ENCODE peak calls at places on chromosomes 13 and 19, in eight cellular contexts. One of them, this sample, is unnamed.

GRCh38 chr13:21703846-21704245 is 33.0 kb downstream of the FGF9 start:
- DNase-seq in coronary artery: no peak
- DNase-seq in gastrocnemius medialis: no peak
- DNase-seq in esophagus muscularis mucosa: no peak
- DNase-seq in heart right ventricle: no peak
- DNase-seq in uterus: no peak
- DNase-seq in breast epithelium: no peak
- DNase-seq in right cardiac atrium: no peak
- DNase-seq in this sample: no peak

GRCh38 chr13:35349673-35350278 is 126.7 kb downstream of the MAB21L1 start:
- DNase-seq in gastrocnemius medialis: peak
- DNase-seq in esophagus muscularis mucosa: no peak
- DNase-seq in heart right ventricle: no peak
- DNase-seq in coronary artery: no peak
- DNase-seq in uterus: no peak
- DNase-seq in breast epithelium: no peak
- DNase-seq in right cardiac atrium: no peak
- DNase-seq in this sample: no peak

GRCh38 chr13:30235206-30235605 is 72.1 kb downstream of the KATNAL1 start:
- DNase-seq in right cardiac atrium: no peak
- DNase-seq in breast epithelium: no peak
- DNase-seq in heart right ventricle: no peak
- DNase-seq in gastrocnemius medialis: no peak
- DNase-seq in esophagus muscularis mucosa: no peak
- DNase-seq in coronary artery: no peak
- DNase-seq in uterus: no peak
- DNase-seq in this sample: no peak

GRCh38 chr13:39047560-39047959 is 9.3 kb downstream of the NHLRC3 start:
- DNase-seq in uterus: no peak
- DNase-seq in heart right ventricle: no peak
- DNase-seq in right cardiac atrium: no peak
- DNase-seq in gastrocnemius medialis: no peak
- DNase-seq in coronary artery: no peak
- DNase-seq in esophagus muscularis mucosa: no peak
- DNase-seq in breast epithelium: no peak
- DNase-seq in this sample: no peak

GRCh38 chr19:46828484-46828883 is 22.2 kb downstream of the AP2S1 start:
- DNase-seq in uterus: no peak
- DNase-seq in right cardiac atrium: no peak
- DNase-seq in heart right ventricle: no peak
- DNase-seq in gastrocnemius medialis: no peak
- DNase-seq in coronary artery: no peak
- DNase-seq in esophagus muscularis mucosa: no peak
- DNase-seq in breast epithelium: no peak
- DNase-seq in this sample: no peak

GRCh38 chr13:47332149-47332548 is 435.3 kb upstream of the HTR2A start:
- DNase-seq in heart right ventricle: no peak
- DNase-seq in breast epithelium: no peak
- DNase-seq in gastrocnemius medialis: no peak
- DNase-seq in right cardiac atrium: no peak
- DNase-seq in uterus: no peak
- DNase-seq in coronary artery: no peak
- DNase-seq in esophagus muscularis mucosa: no peak
- DNase-seq in this sample: no peak

GRCh38 chr13:49220035-49220855 is at the start of gene MLNR:
- DNase-seq in uterus: no peak
- DNase-seq in heart right ventricle: peak
- DNase-seq in right cardiac atrium: peak
- DNase-seq in breast epithelium: no peak
- DNase-seq in coronary artery: no peak
- DNase-seq in esophagus muscularis mucosa: no peak
- DNase-seq in gastrocnemius medialis: no peak
- DNase-seq in this sample: peak

GRCh38 chr13:78978381-78978998 is 319.5 kb upstream of the OBI1 start:
- DNase-seq in heart right ventricle: peak
- DNase-seq in right cardiac atrium: no peak
- DNase-seq in breast epithelium: no peak
- DNase-seq in uterus: no peak
- DNase-seq in coronary artery: no peak
- DNase-seq in esophagus muscularis mucosa: no peak
- DNase-seq in gastrocnemius medialis: no peak
- DNase-seq in this sample: no peak

GRCh38 chr19:54420383-54421168 is 5.3 kb downstream of the TTYH1 start:
- DNase-seq in right cardiac atrium: peak
- DNase-seq in breast epithelium: no peak
- DNase-seq in uterus: no peak
- DNase-seq in coronary artery: no peak
- DNase-seq in esophagus muscularis mucosa: no peak
- DNase-seq in gastrocnemius medialis: no peak
- DNase-seq in heart right ventricle: peak
- DNase-seq in this sample: no peak

GRCh38 chr19:19943848-19944582 is 43.3 kb downstream of the ZNF93 start:
- DNase-seq in gastrocnemius medialis: no peak
- DNase-seq in uterus: no peak
- DNase-seq in esophagus muscularis mucosa: peak
- DNase-seq in right cardiac atrium: peak
- DNase-seq in breast epithelium: no peak
- DNase-seq in heart right ventricle: no peak
- DNase-seq in coronary artery: no peak
- DNase-seq in this sample: no peak

GRCh38 chr19:55212447-55212846 is 3.1 kb upstream of the PTPRH start:
- DNase-seq in esophagus muscularis mucosa: no peak
- DNase-seq in heart right ventricle: no peak
- DNase-seq in gastrocnemius medialis: no peak
- DNase-seq in right cardiac atrium: no peak
- DNase-seq in breast epithelium: no peak
- DNase-seq in uterus: no peak
- DNase-seq in coronary artery: no peak
- DNase-seq in this sample: no peak

GRCh38 chr13:80399340-80400163 is 58.6 kb upstream of the SPRY2 start:
- DNase-seq in heart right ventricle: no peak
- DNase-seq in uterus: no peak
- DNase-seq in right cardiac atrium: no peak
- DNase-seq in gastrocnemius medialis: no peak
- DNase-seq in breast epithelium: no peak
- DNase-seq in coronary artery: no peak
- DNase-seq in esophagus muscularis mucosa: no peak
- DNase-seq in this sample: no peak

GRCh38 chr19:15443838-15444237 is 5.9 kb downstream of the WIZ start:
- DNase-seq in right cardiac atrium: peak
- DNase-seq in esophagus muscularis mucosa: no peak
- DNase-seq in gastrocnemius medialis: peak
- DNase-seq in coronary artery: no peak
- DNase-seq in breast epithelium: no peak
- DNase-seq in heart right ventricle: peak
- DNase-seq in uterus: peak
- DNase-seq in this sample: peak

GRCh38 chr19:53808710-53809125 is 15.4 kb downstream of the NLRP12 start:
- DNase-seq in uterus: no peak
- DNase-seq in esophagus muscularis mucosa: no peak
- DNase-seq in coronary artery: no peak
- DNase-seq in heart right ventricle: no peak
- DNase-seq in right cardiac atrium: no peak
- DNase-seq in breast epithelium: no peak
- DNase-seq in gastrocnemius medialis: no peak
- DNase-seq in this sample: no peak

GRCh38 chr13:33265133-33265532 is 20.4 kb downstream of the STARD13 start:
- DNase-seq in uterus: no peak
- DNase-seq in right cardiac atrium: no peak
- DNase-seq in esophagus muscularis mucosa: no peak
- DNase-seq in breast epithelium: no peak
- DNase-seq in gastrocnemius medialis: no peak
- DNase-seq in coronary artery: no peak
- DNase-seq in heart right ventricle: no peak
- DNase-seq in this sample: no peak

GRCh38 chr19:49585023-49585422 is 3.9 kb downstream of the PRRG2 start:
- DNase-seq in esophagus muscularis mucosa: no peak
- DNase-seq in right cardiac atrium: peak
- DNase-seq in coronary artery: no peak
- DNase-seq in gastrocnemius medialis: no peak
- DNase-seq in uterus: no peak
- DNase-seq in heart right ventricle: no peak
- DNase-seq in breast epithelium: no peak
- DNase-seq in this sample: no peak

GRCh38 chr19:44891016-44891882 is at the start of gene TOMM40:
- DNase-seq in esophagus muscularis mucosa: peak
- DNase-seq in uterus: no peak
- DNase-seq in coronary artery: peak
- DNase-seq in gastrocnemius medialis: no peak
- DNase-seq in heart right ventricle: no peak
- DNase-seq in right cardiac atrium: peak
- DNase-seq in breast epithelium: no peak
- DNase-seq in this sample: peak

GRCh38 chr19:11375143-11375948 is 880 bp downstream of the SWSAP1 start:
- DNase-seq in esophagus muscularis mucosa: no peak
- DNase-seq in gastrocnemius medialis: no peak
- DNase-seq in breast epithelium: no peak
- DNase-seq in heart right ventricle: peak
- DNase-seq in uterus: peak
- DNase-seq in right cardiac atrium: peak
- DNase-seq in coronary artery: peak
- DNase-seq in this sample: peak

GRCh38 chr19:20103091-20103501 is 25.3 kb downstream of the ZNF90 start:
- DNase-seq in right cardiac atrium: no peak
- DNase-seq in gastrocnemius medialis: no peak
- DNase-seq in breast epithelium: no peak
- DNase-seq in coronary artery: no peak
- DNase-seq in heart right ventricle: no peak
- DNase-seq in uterus: no peak
- DNase-seq in esophagus muscularis mucosa: no peak
- DNase-seq in this sample: no peak

GRCh38 chr13:43934273-43934672 is 54.6 kb downstream of the LACC1 start:
- DNase-seq in heart right ventricle: no peak
- DNase-seq in coronary artery: no peak
- DNase-seq in esophagus muscularis mucosa: no peak
- DNase-seq in uterus: no peak
- DNase-seq in right cardiac atrium: no peak
- DNase-seq in breast epithelium: no peak
- DNase-seq in gastrocnemius medialis: no peak
- DNase-seq in this sample: no peak

DNA sequence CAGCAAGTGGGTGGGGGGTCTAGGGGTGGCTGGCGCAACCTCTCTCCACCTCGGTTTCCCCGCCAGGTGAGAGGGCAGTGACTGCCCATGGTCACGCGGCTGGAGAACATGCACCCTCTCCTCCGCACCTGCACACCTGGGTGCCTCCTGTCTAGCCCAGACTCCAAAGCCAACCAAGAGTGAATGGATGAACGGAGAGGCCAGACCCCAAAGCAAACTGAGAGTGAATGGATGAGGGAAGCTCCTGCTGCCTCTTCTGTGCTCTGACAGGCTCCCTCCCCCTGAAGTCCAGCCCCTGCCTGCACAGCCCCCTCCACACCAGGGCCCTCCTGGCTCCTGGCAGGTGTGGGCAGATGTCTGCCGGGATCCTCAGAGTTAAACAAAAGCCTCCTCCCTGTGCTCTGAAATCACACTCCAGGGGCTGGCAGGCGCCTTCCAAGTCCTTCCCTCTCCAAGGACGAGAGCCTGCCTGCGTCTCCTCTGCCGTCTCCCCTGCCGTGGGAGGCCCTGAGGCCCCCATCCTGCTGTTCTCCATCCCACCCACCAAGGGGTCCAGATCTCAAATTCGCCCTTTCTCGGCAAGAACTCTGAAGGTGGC is 2.2 kb downstream of the SBNO2 start:
- DNase-seq in gastrocnemius medialis: no peak
- DNase-seq in coronary artery: no peak
- DNase-seq in right cardiac atrium: peak
- DNase-seq in breast epithelium: no peak
- DNase-seq in uterus: no peak
- DNase-seq in esophagus muscularis mucosa: no peak
- DNase-seq in heart right ventricle: no peak
- DNase-seq in this sample: no peak
- H3K27ac ChIP-seq in gastrocnemius medialis: peak
- H3K27ac ChIP-seq in coronary artery: peak
- H3K27ac ChIP-seq in right cardiac atrium: no peak
- H3K27ac ChIP-seq in breast epithelium: peak
- H3K27ac ChIP-seq in uterus: peak
- H3K27ac ChIP-seq in esophagus muscularis mucosa: peak
- H3K27ac ChIP-seq in heart right ventricle: peak
- H3K27ac ChIP-seq in this sample: peak

GRCh38 chr13:74250738-74251190 is 116.6 kb upstream of the KLF12 start:
- DNase-seq in breast epithelium: no peak
- DNase-seq in right cardiac atrium: no peak
- DNase-seq in coronary artery: no peak
- DNase-seq in heart right ventricle: no peak
- DNase-seq in esophagus muscularis mucosa: no peak
- DNase-seq in gastrocnemius medialis: no peak
- DNase-seq in uterus: no peak
- DNase-seq in this sample: no peak
- H3K27ac ChIP-seq in breast epithelium: no peak
- H3K27ac ChIP-seq in right cardiac atrium: no peak
- H3K27ac ChIP-seq in coronary artery: no peak
- H3K27ac ChIP-seq in heart right ventricle: no peak
- H3K27ac ChIP-seq in esophagus muscularis mucosa: no peak
- H3K27ac ChIP-seq in gastrocnemius medialis: no peak
- H3K27ac ChIP-seq in uterus: no peak
- H3K27ac ChIP-seq in this sample: no peak

GRCh38 chr19:35291916-35292315 is at the start of gene MAG:
- DNase-seq in gastrocnemius medialis: no peak
- DNase-seq in uterus: no peak
- DNase-seq in breast epithelium: no peak
- DNase-seq in esophagus muscularis mucosa: no peak
- DNase-seq in heart right ventricle: no peak
- DNase-seq in right cardiac atrium: no peak
- DNase-seq in coronary artery: no peak
- DNase-seq in this sample: no peak

GRCh38 chr19:35292421-35292820 is 460 bp downstream of the MAG start:
- DNase-seq in esophagus muscularis mucosa: no peak
- DNase-seq in coronary artery: no peak
- DNase-seq in breast epithelium: no peak
- DNase-seq in heart right ventricle: no peak
- DNase-seq in right cardiac atrium: no peak
- DNase-seq in gastrocnemius medialis: no peak
- DNase-seq in uterus: no peak
- DNase-seq in this sample: no peak

GRCh38 chr19:35290381-35291135 is 1.4 kb upstream of the MAG start:
- DNase-seq in gastrocnemius medialis: no peak
- DNase-seq in heart right ventricle: no peak
- DNase-seq in breast epithelium: no peak
- DNase-seq in uterus: no peak
- DNase-seq in esophagus muscularis mucosa: no peak
- DNase-seq in right cardiac atrium: no peak
- DNase-seq in coronary artery: no peak
- DNase-seq in this sample: no peak

GRCh38 chr19:35292986-35293732 is 1.2 kb downstream of the MAG start:
- DNase-seq in right cardiac atrium: no peak
- DNase-seq in gastrocnemius medialis: no peak
- DNase-seq in heart right ventricle: no peak
- DNase-seq in esophagus muscularis mucosa: no peak
- DNase-seq in coronary artery: no peak
- DNase-seq in uterus: no peak
- DNase-seq in breast epithelium: no peak
- DNase-seq in this sample: no peak

GRCh38 chr19:35291259-35291658 is 702 bp upstream of the MAG start:
- DNase-seq in uterus: no peak
- DNase-seq in breast epithelium: no peak
- DNase-seq in coronary artery: no peak
- DNase-seq in right cardiac atrium: no peak
- DNase-seq in gastrocnemius medialis: no peak
- DNase-seq in heart right ventricle: no peak
- DNase-seq in esophagus muscularis mucosa: no peak
- DNase-seq in this sample: no peak
- H3K27ac ChIP-seq in uterus: no peak
- H3K27ac ChIP-seq in breast epithelium: no peak
- H3K27ac ChIP-seq in coronary artery: no peak
- H3K27ac ChIP-seq in right cardiac atrium: no peak
- H3K27ac ChIP-seq in gastrocnemius medialis: no peak
- H3K27ac ChIP-seq in heart right ventricle: no peak
- H3K27ac ChIP-seq in esophagus muscularis mucosa: no peak
- H3K27ac ChIP-seq in this sample: no peak

GRCh38 chr19:5967571-5967970 is 10.4 kb downstream of the RANBP3 start:
- DNase-seq in esophagus muscularis mucosa: no peak
- DNase-seq in uterus: no peak
- DNase-seq in coronary artery: no peak
- DNase-seq in gastrocnemius medialis: no peak
- DNase-seq in breast epithelium: no peak
- DNase-seq in right cardiac atrium: peak
- DNase-seq in heart right ventricle: no peak
- DNase-seq in this sample: no peak
- H3K27ac ChIP-seq in esophagus muscularis mucosa: peak
- H3K27ac ChIP-seq in uterus: peak
- H3K27ac ChIP-seq in coronary artery: no peak
- H3K27ac ChIP-seq in gastrocnemius medialis: peak
- H3K27ac ChIP-seq in breast epithelium: peak
- H3K27ac ChIP-seq in right cardiac atrium: no peak
- H3K27ac ChIP-seq in heart right ventricle: peak
- H3K27ac ChIP-seq in this sample: peak

This sample was measured in left lung.